ENCODE peak calls at places on chromosomes 3 and 15, in nine cellular contexts. P is suprapubic skin, W is tibial nerve, E is K562, V is breast epithelium, I is H54, U is upper lobe of left lung, H is body of pancreas, Q is sigmoid colon. B is an unnamed sample.

GRCh38 chr3:129343643-129344360 is 65.1 kb downstream of the HMCES start:
- DNase-seq in W (no peak), U (peak; percentile 61), Q (no peak), E (peak; percentile 60), H (peak; percentile 49), V (no peak), I (no peak), P (no peak), B (peak; percentile 71)

GRCh38 chr3:152328841-152329240 is 60.1 kb downstream of the MBNL1 start:
- DNase-seq in P (no peak), U (no peak), E (no peak), V (no peak), Q (no peak), H (no peak), W (no peak), I (peak; percentile 29), B (no peak)

GRCh38 chr3:71031914-71032521 is 551.5 kb downstream of the FOXP1 start:
- DNase-seq in I (no peak), Q (peak; percentile 66), U (no peak), W (no peak), V (no peak), P (no peak), E (no peak), H (no peak), B (no peak)

GRCh38 chr3:126542340-126543241 is 16.1 kb downstream of the C3orf22 start:
- DNase-seq in I (no peak), E (no peak), H (peak; percentile 9), Q (peak; percentile 62), W (peak; percentile 8), P (peak; percentile 71), V (peak; percentile 36), U (peak; percentile 15), B (no peak)

GRCh38 chr3:194355379-194355778 is 4.3 kb upstream of the CPN2 start:
- DNase-seq in H (no peak), Q (no peak), V (no peak), W (no peak), E (no peak), U (no peak), P (no peak), I (no peak), B (no peak)

GRCh38 chr3:126683506-126683905 is 20.5 kb upstream of the CHCHD6 start:
- DNase-seq in Q (no peak), E (no peak), P (no peak), H (no peak), W (no peak), I (no peak), V (no peak), U (no peak), B (no peak)

GRCh38 chr3:9717563-9717962 is 13.9 kb downstream of the CPNE9 start:
- DNase-seq in V (no peak), Q (no peak), I (no peak), E (no peak), H (no peak), P (no peak), W (no peak), U (no peak), B (no peak)

GRCh38 chr3:109874900-109875735 is 537.8 kb upstream of the DPPA4 start:
- DNase-seq in V (no peak), I (no peak), Q (no peak), W (no peak), H (no peak), E (no peak), P (no peak), U (no peak), B (no peak)

GRCh38 chr3:192494176-192494575 is 233.2 kb downstream of the FGF12 start:
- DNase-seq in P (no peak), I (no peak), V (no peak), H (no peak), Q (no peak), E (no peak), U (no peak), W (no peak), B (no peak)

GRCh38 chr15:72112111-72112510 is 5.8 kb downstream of the MYO9A start:
- DNase-seq in Q (no peak), H (no peak), V (no peak), E (no peak), P (no peak), U (no peak), I (no peak), W (no peak), B (no peak)

GRCh38 chr15:83380026-83380425 is 67.1 kb upstream of the SH3GL3 start:
- DNase-seq in V (no peak), I (peak; percentile 36), U (no peak), H (no peak), W (no peak), Q (no peak), P (peak; percentile 11), E (no peak), B (no peak)

GRCh38 chr3:116770815-116771450 is 61.4 kb downstream of the TUSC7 start:
- DNase-seq in U (peak; percentile 36), I (peak; percentile 9), E (peak; percentile 67), P (no peak), W (peak; percentile 21), Q (peak; percentile 78), V (peak; percentile 53), H (peak; percentile 72), B (peak; percentile 17)

GRCh38 chr15:38714309-38715072 is 149.9 kb upstream of the RASGRP1 start:
- DNase-seq in P (no peak), W (no peak), E (no peak), V (no peak), Q (peak; percentile 72), H (no peak), U (no peak), I (peak; percentile 31), B (no peak)

GRCh38 chr15:86611392-86612040 is 531.8 kb downstream of the AGBL1 start:
- DNase-seq in E (no peak), H (no peak), V (no peak), Q (no peak), P (no peak), U (no peak), I (no peak), W (no peak), B (no peak)

GRCh38 chr3:22729212-22729611 is 473.9 kb upstream of the UBE2E2 start:
- DNase-seq in Q (no peak), V (no peak), P (no peak), U (no peak), W (no peak), H (no peak), I (no peak), E (no peak), B (no peak)

GRCh38 chr3:67171841-67172240 is 173.7 kb downstream of the KBTBD8 start:
- DNase-seq in E (no peak), I (no peak), P (no peak), V (no peak), U (no peak), Q (no peak), H (no peak), W (no peak), B (no peak)
- TF ChIP-seq POLR2A in E (no peak), I (no peak), P (no peak), V (no peak), U (no peak), Q (no peak), H (no peak), W (no peak), B (no peak)

DNA sequence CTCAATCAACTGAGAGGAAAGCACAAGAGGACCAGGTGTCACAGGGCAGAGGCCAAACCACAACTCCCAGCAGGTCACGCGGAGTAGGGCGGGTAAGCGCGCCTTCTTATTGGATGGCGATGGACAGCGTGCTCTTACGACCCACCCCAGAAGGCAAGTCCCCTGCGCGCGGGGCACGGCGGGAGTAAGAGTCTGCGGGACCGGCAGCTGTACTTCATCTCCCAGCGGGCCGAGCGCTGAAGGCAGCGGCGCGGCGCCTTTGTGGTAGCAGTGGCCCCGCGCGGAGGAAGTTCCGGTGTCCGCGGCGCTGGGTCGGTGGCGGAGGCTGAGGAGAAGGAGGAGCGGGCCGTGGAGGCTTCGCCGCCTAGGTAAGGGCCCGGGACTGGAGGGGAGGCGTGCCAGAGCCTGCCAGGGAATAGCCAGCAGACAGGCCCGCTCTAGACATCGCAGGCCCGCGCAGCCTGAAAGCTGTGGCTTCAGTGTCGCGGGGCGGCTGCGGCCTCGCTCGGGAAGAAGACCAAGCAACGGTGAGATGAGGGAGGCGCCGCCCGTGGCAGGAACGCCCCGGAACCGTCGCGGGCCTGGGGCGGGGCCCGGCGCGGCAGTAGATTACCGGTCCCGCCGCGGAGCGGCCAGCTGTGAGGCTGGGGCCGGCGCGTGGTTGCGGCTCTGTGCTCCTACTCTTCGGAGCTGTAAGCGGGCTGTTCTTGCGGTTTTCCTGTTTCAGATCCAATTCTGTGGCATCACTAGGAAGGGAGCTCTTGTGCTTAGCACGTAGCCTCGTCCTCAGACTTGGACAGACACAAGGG is at the start of gene RBM6:
- DNase-seq in I (peak; percentile 96), H (peak; percentile 97), Q (peak; percentile 99), E (peak; percentile 96), W (peak; percentile 96), V (peak; percentile 95), P (peak; percentile 99), U (peak; percentile 100), B (peak; percentile 96)
- TF ChIP-seq POLR2A in I (peak; percentile 65), H (peak; percentile 84), Q (peak; percentile 77), E (peak; percentile 97), W (peak; percentile 73), V (peak; percentile 79), P (peak; percentile 57), U (no peak), B (peak; percentile 91)

DNA sequence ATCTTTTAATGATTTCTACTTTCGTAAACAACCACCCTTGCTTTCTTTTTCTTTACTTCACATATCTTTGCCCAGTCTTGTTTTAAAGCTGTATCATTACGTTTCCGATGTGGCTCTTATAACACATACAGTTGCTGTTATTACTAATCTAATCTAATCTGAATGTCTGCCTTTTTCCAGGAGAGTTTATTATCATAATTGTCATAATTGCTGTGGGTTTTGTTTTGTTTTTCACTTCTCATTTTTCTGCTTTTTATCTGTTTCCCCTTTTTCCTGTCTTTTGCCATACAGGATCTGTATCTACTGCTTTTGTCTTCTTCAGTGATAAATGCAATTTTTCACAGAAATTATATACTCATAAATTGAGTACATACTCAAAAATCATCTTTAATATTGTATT is 24.9 kb downstream of the HACL1 start:
- DNase-seq in U (no peak), H (no peak), P (no peak), W (no peak), I (no peak), Q (no peak), E (no peak), V (no peak), B (no peak)
- TF ChIP-seq POLR2A in U (no peak), H (no peak), P (no peak), W (no peak), I (no peak), Q (no peak), E (no peak), V (no peak), B (no peak)

DNA sequence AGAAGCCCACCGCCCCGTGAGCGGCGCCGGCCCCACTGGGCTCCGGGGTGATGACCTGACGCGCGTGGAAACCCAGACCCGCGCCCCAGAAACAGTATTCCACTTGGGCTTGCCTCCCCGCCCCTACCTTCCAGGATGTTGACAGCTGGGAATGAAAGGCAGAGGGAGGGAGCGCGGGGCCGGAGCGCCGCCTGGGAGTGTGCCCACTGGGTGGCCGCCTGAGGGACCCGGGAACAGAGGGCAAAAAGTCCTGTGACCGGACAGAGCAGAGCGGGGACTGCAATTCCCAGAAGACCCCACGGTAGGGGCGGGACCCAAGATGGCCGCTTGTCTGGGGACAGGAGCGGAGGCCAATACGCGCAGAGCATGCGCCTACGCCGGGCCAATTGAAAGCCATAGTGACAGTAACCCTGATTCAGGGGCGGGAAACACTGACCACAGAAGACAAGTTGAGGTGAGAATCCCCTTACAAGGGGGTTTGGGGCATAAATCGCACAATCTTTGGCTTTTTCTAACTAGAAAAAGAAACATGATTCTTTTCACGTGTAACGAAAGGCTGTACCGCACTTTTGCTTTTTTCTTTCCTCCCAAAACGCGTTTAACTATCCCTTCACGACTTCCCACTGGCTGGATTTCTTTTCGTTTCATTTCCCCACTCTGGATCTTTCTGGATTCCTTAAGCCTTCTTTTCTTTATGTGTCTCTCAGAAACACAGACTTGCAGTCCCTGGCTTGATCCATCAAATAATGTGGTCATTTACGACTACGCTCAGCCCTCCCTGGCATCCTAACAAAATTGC is at the start of gene FHIT:
- DNase-seq in I (peak; percentile 87), H (peak; percentile 96), U (peak; percentile 95), Q (peak; percentile 97), V (peak; percentile 95), P (peak; percentile 96), W (peak; percentile 89), E (peak; percentile 95), B (peak; percentile 68)
- TF ChIP-seq POLR2A in I (peak; percentile 10), H (no peak), U (no peak), Q (peak; percentile 40), V (peak; percentile 41), P (no peak), W (no peak), E (peak; percentile 76), B (no peak)

B was measured in GM12891.